ENCODE peak calls at places on chromosomes 2 and 18, in six cellular contexts. L, Z, K, W, O and V are unnamed samples. For H3K79me1, the result is how much of the 10 kb centered on the place peaks cover.

GRCh38 chr2:37928377-37928776 is 3.3 kb downstream of the RMDN2 start:
- DNase-seq in L (no peak), Z (no peak), K (no peak), W (no peak), O (no peak), V (no peak)

GRCh38 chr18:56173542-56174220 is 464.7 kb downstream of the TXNL1 start:
- DNase-seq in L (no peak), Z (peak), K (no peak), W (no peak), O (no peak), V (no peak)

GRCh38 chr2:102789349-102790085 is 27.7 kb downstream of the TMEM182 start:
- DNase-seq in L (no peak), Z (no peak), K (no peak), W (no peak), O (no peak), V (no peak)

GRCh38 chr2:234341332-234341985 is 155.4 kb downstream of the ARL4C start:
- DNase-seq in L (no peak), Z (peak), K (no peak), W (no peak), O (no peak), V (no peak)

GRCh38 chr2:223626713-223627112 is 24.6 kb upstream of the SCG2 start:
- DNase-seq in L (no peak), Z (peak), K (no peak), W (no peak), O (peak), V (no peak)

GRCh38 chr2:205650450-205650849 is 31.9 kb upstream of the NRP2 start:
- DNase-seq in L (peak), Z (peak), K (peak), W (no peak), O (peak), V (peak)

GRCh38 chr2:27720004-27720551 is 51.4 kb upstream of the MRPL33 start:
- DNase-seq in L (no peak), Z (peak), K (no peak), W (peak), O (peak), V (no peak)

GRCh38 chr2:121796239-121796638 is 40.8 kb downstream of the TSN start:
- DNase-seq in L (no peak), Z (no peak), K (no peak), W (no peak), O (no peak), V (no peak)

GRCh38 chr2:101830555-101830954 is 133.0 kb downstream of the MAP4K4 start:
- DNase-seq in L (no peak), Z (peak), K (no peak), W (peak), O (peak), V (no peak)

GRCh38 chr2:188787661-188788044 is 186.5 kb upstream of the COL3A1 start:
- DNase-seq in L (no peak), Z (no peak), K (no peak), W (no peak), O (peak), V (no peak)

GRCh38 chr2:45008296-45009129 is 739 bp downstream of the SIX2 start:
- DNase-seq in L (peak), Z (peak), K (no peak), W (no peak), O (peak), V (peak)

GRCh38 chr2:224565452-224566035 is 19.6 kb downstream of the CUL3 start:
- DNase-seq in L (no peak), Z (no peak), K (no peak), W (no peak), O (no peak), V (no peak)

GRCh38 chr18:27184115-27185024 is 738 bp downstream of the CHST9 start:
- DNase-seq in L (peak), Z (no peak), K (no peak), W (no peak), O (no peak), V (peak)

GRCh38 chr18:37199741-37200140 is 365.9 kb downstream of the CELF4 start:
- DNase-seq in L (no peak), Z (no peak), K (no peak), W (no peak), O (no peak), V (no peak)

GRCh38 chr18:76824754-76825153 is 2.4 kb downstream of the ZNF236 start:
- DNase-seq in L (peak), Z (no peak), K (no peak), W (no peak), O (no peak), V (no peak)

GRCh38 chr2:204436267-204436666 is 109.0 kb upstream of the PARD3B start:
- DNase-seq in L (no peak), Z (peak), K (no peak), W (no peak), O (peak), V (no peak)

GRCh38 chr2:215401896-215402379 is 33.9 kb downstream of the FN1 start:
- DNase-seq in L (no peak), Z (peak), K (no peak), W (no peak), O (peak), V (no peak)

GRCh38 chr2:59176737-59177136 is 935.6 kb upstream of the FANCL start:
- DNase-seq in L (no peak), Z (no peak), K (no peak), W (no peak), O (no peak), V (no peak)

GRCh38 chr18:24919141-24919540 is 432.8 kb downstream of the ZNF521 start:
- DNase-seq in L (no peak), Z (no peak), K (no peak), W (no peak), O (no peak), V (no peak)

GRCh38 chr18:62420151-62420512 is 95.0 kb downstream of the TNFRSF11A start:
- DNase-seq in L (no peak), Z (peak), K (no peak), W (no peak), O (peak), V (no peak)

GRCh38 chr2:10720983-10721343 is 467 bp upstream of the ATP6V1C2 start:
- DNase-seq in L (no peak), Z (no peak), K (no peak), W (no peak), O (no peak), V (peak)

GRCh38 chr2:10717630-10718029 is 3.8 kb upstream of the ATP6V1C2 start:
- DNase-seq in L (no peak), Z (peak), K (no peak), W (no peak), O (no peak), V (no peak)

GRCh38 chr2:10721344-10722251 is at the start of gene ATP6V1C2:
- DNase-seq in L (peak), Z (no peak), K (peak), W (peak), O (no peak), V (peak)

GRCh38 chr2:10720306-10720705 is 1.1 kb upstream of the ATP6V1C2 start:
- DNase-seq in L (no peak), Z (no peak), K (no peak), W (peak), O (no peak), V (no peak)

DNA sequence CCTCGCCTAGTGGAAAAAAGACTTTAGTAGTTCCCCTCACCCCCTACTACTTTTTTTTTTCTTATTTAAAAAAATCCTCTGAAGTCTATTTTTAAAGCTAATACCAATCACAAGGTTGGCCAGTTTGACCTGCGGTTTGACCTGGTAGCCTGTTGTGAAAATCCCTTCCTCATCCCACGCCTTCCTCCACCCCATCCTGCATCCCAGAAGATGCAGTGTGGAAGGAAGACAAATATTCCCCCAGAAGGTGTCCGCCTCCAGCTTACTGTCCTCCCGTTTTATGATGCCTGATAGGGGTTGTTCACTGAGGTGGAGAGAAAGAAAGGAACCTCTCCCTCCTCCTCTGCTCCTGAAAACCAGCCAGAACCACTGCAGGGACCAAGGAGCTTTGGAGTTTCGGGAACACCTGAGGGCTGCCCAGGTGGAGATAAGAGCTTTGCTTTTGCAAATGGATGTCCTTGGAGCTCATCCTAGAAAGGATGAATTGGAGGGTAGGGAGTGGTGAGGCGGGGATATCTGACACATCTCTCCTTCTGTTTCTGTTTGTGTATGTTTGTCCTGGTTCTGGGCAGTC is 909 bp downstream of the ATP6V1C2 start:
- DNase-seq in L (no peak), Z (no peak), K (no peak), W (no peak), O (no peak), V (no peak)
- H4K91ac ChIP-seq in L (no peak), Z (no peak), K (no peak), W (no peak), O (no peak), V (no peak)

DNA sequence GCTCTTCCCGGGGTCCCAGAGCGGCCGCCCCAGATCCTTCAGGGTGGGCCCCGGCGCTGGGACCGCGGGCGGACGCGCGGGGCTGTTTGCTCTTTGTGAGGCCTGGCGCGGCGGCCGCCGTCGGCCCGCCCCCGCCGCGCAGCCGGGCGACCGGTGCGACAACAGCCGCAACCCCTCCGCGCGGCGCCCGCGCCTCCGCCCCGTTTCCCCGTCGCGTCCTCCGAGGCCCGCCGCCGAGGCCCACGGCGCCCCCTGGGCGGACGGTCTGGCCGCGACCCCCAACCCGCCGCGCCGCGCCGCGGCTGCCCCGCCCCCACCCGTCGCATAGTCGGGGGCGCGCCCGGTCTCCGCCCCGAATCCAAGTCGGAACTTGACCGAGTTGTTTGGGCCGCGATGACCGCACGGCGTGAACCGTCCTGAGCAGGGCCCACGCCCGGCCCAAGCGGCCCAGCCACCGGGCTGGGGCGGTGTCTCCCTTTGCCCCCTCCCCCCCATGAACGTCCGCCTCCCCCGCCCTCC is 448 bp downstream of the YPEL5 start:
- DNase-seq in L (no peak), Z (no peak), K (no peak), W (no peak), O (no peak), V (no peak)
- H3K4ac ChIP-seq in L (no peak), Z (peak), K (no peak), W (peak), O (peak), V (no peak)

DNA sequence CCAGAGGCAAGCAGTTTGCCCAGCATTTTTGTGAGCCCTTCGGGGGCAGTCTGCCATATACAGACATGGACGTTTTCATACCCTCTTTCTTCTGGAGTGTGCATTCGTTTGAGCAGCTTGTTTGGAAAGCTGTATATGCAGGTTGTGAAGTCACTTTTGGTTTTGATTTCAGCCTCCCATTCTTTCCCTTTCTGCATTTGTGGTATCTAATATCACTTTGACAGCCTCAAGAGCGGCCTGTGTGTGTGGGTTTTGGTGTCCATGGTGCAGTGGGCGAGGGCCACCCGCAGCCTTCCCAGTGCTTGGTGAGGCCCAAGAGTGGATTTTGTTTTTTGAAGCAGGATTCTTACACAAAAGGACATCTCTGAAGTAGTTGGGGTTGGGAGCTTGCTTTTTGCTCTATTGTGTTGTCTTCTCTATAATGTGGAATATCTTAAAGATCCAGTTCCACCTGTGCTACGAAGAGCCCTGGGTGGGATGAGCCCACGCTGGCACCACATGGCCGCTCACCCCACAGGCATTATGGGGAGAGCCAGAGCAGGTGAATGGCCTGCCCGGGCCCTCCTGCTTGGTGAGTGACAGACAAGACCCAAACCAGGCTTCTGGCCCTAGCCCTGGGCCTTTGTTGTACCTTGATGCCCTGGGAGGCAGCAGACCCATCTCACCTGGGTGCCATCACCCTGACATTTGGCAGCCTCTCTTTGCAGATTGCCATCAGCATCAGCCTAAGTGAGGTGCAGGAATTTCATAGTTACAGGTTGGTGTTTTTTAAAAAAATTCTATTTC is 29.5 kb downstream of the INPP4A start:
- DNase-seq in L (no peak), Z (no peak), K (no peak), W (no peak), O (no peak), V (no peak)
- H3K79me1 ChIP-seq in L (under half), Z (half or more), K (under half), W (under half), O (half or more), V (under half)

GRCh38 chr2:177460973-177461585 is 68.5 kb downstream of the AGPS start:
- DNase-seq in L (no peak), Z (no peak), K (no peak), W (no peak), O (no peak), V (no peak)
- H4K91ac ChIP-seq in L (no peak), Z (no peak), K (no peak), W (no peak), O (no peak), V (no peak)